ENCODE peak calls at places on chromosomes 7 and 10, in four cellular contexts. S is CD8-positive, alpha-beta T cell; L is esophagus muscularis mucosa; C is suprapubic skin. R is an unnamed sample.

GRCh38 chr7:148772297-148773089 is 73.8 kb downstream of the CUL1 start:
- DNase-seq in S (no peak), L (no peak), C (no peak), R (no peak)

GRCh38 chr7:79709574-79710409 is 256.3 kb upstream of the MAGI2 start:
- DNase-seq in S (no peak), L (no peak), C (no peak), R (no peak)

GRCh38 chr10:121154846-121155245 is 303.7 kb downstream of the WDR11 start:
- DNase-seq in L (no peak), C (no peak), S (no peak), R (no peak)

GRCh38 chr10:79446451-79447020 is 1.1 kb upstream of the ZCCHC24 start:
- DNase-seq in S (peak; percentile 20), L (no peak), C (peak; percentile 89), R (peak; percentile 80)

GRCh38 chr10:86592413-86592812 is 61.9 kb upstream of the OPN4 start:
- DNase-seq in L (no peak), C (no peak), S (no peak), R (no peak)

GRCh38 chr7:86733783-86734182 is 90.1 kb downstream of the GRM3 start:
- DNase-seq in S (no peak), L (no peak), C (no peak), R (no peak)

GRCh38 chr7:127652333-127653248 is 597 bp downstream of the SND1 start:
- DNase-seq in S (no peak), C (no peak), L (no peak), R (no peak)

GRCh38 chr7:130458256-130458655 is 17.4 kb upstream of the CEP41 start:
- DNase-seq in L (no peak), S (no peak), C (no peak), R (no peak)

GRCh38 chr7:6442114-6442513 is 5.6 kb downstream of the DAGLB start:
- DNase-seq in C (no peak), S (no peak), L (no peak), R (no peak)

GRCh38 chr7:141221007-141221612 is 147.2 kb downstream of the TMEM178B start:
- DNase-seq in S (no peak), C (no peak), L (no peak), R (no peak)

GRCh38 chr10:80537705-80538480 is at the start of gene SH2D4B:
- DNase-seq in L (peak; percentile 87), C (no peak), S (no peak), R (peak; percentile 54)

GRCh38 chr7:146175716-146176115 is 59.1 kb downstream of the CNTNAP2 start:
- DNase-seq in S (no peak), C (no peak), L (no peak), R (no peak)

GRCh38 chr10:62437696-62438095 is 63.5 kb downstream of the ZNF365 start:
- DNase-seq in C (no peak), L (no peak), S (no peak), R (no peak)

GRCh38 chr7:73865738-73866445 is 4.9 kb downstream of the TMEM270 start:
- DNase-seq in C (no peak), S (no peak), L (no peak), R (no peak)

GRCh38 chr7:1255817-1256340 is 23.2 kb downstream of the UNCX start:
- DNase-seq in S (no peak), L (no peak), C (no peak), R (no peak)

GRCh38 chr10:70162157-70162891 is 8.0 kb downstream of the SAR1A start:
- DNase-seq in L (no peak), S (no peak), C (no peak), R (no peak)

GRCh38 chr10:97134202-97134601 is 51.6 kb downstream of the SLIT1 start:
- DNase-seq in L (no peak), C (no peak), S (no peak), R (no peak)

GRCh38 chr10:122856902-122857301 is 11.2 kb upstream of the CUZD1 start:
- DNase-seq in L (no peak), S (no peak), C (no peak), R (no peak)

GRCh38 chr10:96414303-96414702 is 55.5 kb upstream of the OPALIN start:
- DNase-seq in S (no peak), C (no peak), L (peak; percentile 62), R (no peak)

GRCh38 chr7:154832557-154833138 is 170.3 kb downstream of the PAXIP1 start:
- DNase-seq in C (no peak), S (no peak), L (no peak), R (no peak)

GRCh38 chr10:60536529-60537114 is 146.9 kb upstream of the ANK3 start:
- DNase-seq in C (no peak), S (no peak), L (no peak), R (no peak)

GRCh38 chr10:5743736-5744135 is 59.1 kb downstream of the TASOR2 start:
- DNase-seq in S (no peak), C (no peak), L (no peak), R (no peak)
- H3K9me3 ChIP-seq in S (no peaks in the 10 kb centered on the region), C (no peaks in the 10 kb centered on the region), L (no peaks in the 10 kb centered on the region), R (no peaks in the 10 kb centered on the region)

DNA sequence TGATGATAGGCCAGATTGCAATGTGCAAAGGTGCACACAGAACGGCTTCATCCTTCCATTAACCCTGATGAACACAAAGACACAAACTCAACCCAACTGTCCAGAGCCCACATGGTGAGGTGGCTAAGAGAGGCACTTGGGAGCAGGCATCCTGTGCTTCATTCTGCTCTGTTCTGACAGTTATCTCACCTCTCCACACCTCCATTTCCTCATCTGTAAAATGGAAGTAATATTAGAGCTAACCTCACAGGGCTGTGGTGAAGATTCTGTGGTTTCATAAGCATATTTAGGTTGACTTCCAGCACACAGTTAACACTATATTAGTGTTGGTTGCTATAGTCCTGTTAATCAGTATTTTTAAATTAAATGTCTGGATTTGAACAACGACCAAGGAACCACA is 126.3 kb downstream of the TAX1BP1 start:
- DNase-seq in S (no peak), L (no peak), C (no peak), R (no peak)
- H3K9me3 ChIP-seq in S (no peaks in the 10 kb centered on the region), L (no peaks in the 10 kb centered on the region), C (no peaks in the 10 kb centered on the region), R (no peaks in the 10 kb centered on the region)

GRCh38 chr7:158448701-158449100 is 138.9 kb downstream of the PTPRN2 start:
- DNase-seq in S (no peak), L (no peak), C (no peak), R (no peak)

GRCh38 chr7:158449266-158449665 is 138.4 kb downstream of the PTPRN2 start:
- DNase-seq in C (no peak), S (no peak), L (no peak), R (no peak)

GRCh38 chr7:158449942-158450341 is 137.7 kb downstream of the PTPRN2 start:
- DNase-seq in L (no peak), S (no peak), C (no peak), R (no peak)

GRCh38 chr7:158452331-158452730 is 135.3 kb downstream of the PTPRN2 start:
- DNase-seq in S (no peak), L (no peak), C (no peak), R (no peak)

GRCh38 chr7:158450476-158451124 is 137.0 kb downstream of the PTPRN2 start:
- DNase-seq in L (no peak), S (no peak), C (no peak), R (no peak)
- H3K9me3 ChIP-seq in L (no peaks in the 10 kb centered on the region), S (no peaks in the 10 kb centered on the region), C (no peaks in the 10 kb centered on the region), R (no peaks in the 10 kb centered on the region)

DNA sequence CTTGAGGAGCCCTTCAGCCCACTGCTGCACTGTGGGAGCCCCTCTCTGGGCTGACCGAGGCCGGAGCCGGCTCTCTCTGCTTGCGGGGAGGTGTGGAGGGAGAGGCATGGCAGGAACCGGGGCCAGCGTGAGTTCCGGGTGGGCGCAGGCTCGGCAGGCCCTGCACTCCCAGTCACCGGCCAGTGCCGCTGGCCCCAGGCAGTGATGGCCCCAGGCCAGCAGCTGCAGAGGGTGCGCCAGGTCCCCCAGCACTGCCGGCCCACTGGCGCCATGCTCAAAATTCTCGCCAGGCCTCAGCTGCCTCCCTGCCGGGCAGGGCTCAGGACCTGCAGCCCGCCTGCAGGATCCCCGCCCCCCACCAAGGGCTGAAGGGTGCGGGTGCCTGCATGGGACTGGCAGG is 128.4 kb upstream of the STARD3NL start:
- DNase-seq in C (no peak), L (no peak), S (no peak), R (no peak)
- H3K9me3 ChIP-seq in C (peaks cover 5% of the 10 kb centered on the region), L (peaks cover 14% of the 10 kb centered on the region), S (no peaks in the 10 kb centered on the region), R (peaks cover 17% of the 10 kb centered on the region)